ENCODE peak calls at places on chromosomes 1 and 21, in eight cellular contexts. F, S, G, D, I, O, U and C are unnamed samples.

GRCh38 chr1:17200246-17200645 is 4.7 kb upstream of the PADI1 start:
- DNase-seq in F (no peak), S (no peak), G (no peak), D (no peak), I (no peak), O (no peak), U (no peak), C (no peak)

GRCh38 chr1:165843304-165843703 is 15.9 kb downstream of the UCK2 start:
- DNase-seq in F (no peak), S (no peak), G (no peak), D (no peak), I (no peak), O (peak; percentile 58), U (no peak), C (no peak)

GRCh38 chr1:83626603-83627002 is 372.3 kb downstream of the TTLL7 start:
- DNase-seq in F (no peak), S (no peak), G (no peak), D (no peak), I (no peak), O (no peak), U (peak; percentile 85), C (no peak)

GRCh38 chr1:82979593-82980230 is 1019.2 kb downstream of the TTLL7 start:
- DNase-seq in F (no peak), S (no peak), G (no peak), D (no peak), I (no peak), O (no peak), U (peak; percentile 83), C (no peak)

GRCh38 chr1:184905601-184906322 is 68.5 kb downstream of the NIBAN1 start:
- DNase-seq in F (no peak), S (no peak), G (no peak), D (no peak), I (no peak), O (no peak), U (no peak), C (no peak)

GRCh38 chr1:231919900-231920299 is 293.3 kb downstream of the DISC1 start:
- DNase-seq in F (no peak), S (peak; percentile 25), G (no peak), D (no peak), I (no peak), O (no peak), U (no peak), C (no peak)

GRCh38 chr1:223421025-223421424 is 27.8 kb downstream of the CCDC185 start:
- DNase-seq in F (no peak), S (no peak), G (no peak), D (no peak), I (no peak), O (no peak), U (no peak), C (no peak)

GRCh38 chr1:217554849-217555248 is 76.0 kb downstream of the GPATCH2 start:
- DNase-seq in F (no peak), S (no peak), G (no peak), D (no peak), I (no peak), O (no peak), U (no peak), C (no peak)

GRCh38 chr1:33718166-33718565 is 145.7 kb upstream of the HMGB4 start:
- DNase-seq in F (no peak), S (no peak), G (no peak), D (no peak), I (no peak), O (no peak), U (no peak), C (no peak)

GRCh38 chr1:46131727-46132528 is 501 bp downstream of the PIK3R3 start:
- DNase-seq in F (no peak), S (peak; percentile 45), G (no peak), D (no peak), I (no peak), O (peak; percentile 45), U (peak; percentile 54), C (peak; percentile 19)

GRCh38 chr1:56099766-56100165 is 479.6 kb downstream of the PLPP3 start:
- DNase-seq in F (no peak), S (no peak), G (no peak), D (no peak), I (no peak), O (peak; percentile 22), U (no peak), C (no peak)

GRCh38 chr1:182588460-182589396 is at the start of gene RNASEL:
- DNase-seq in F (peak; percentile 87), S (peak; percentile 73), G (peak; percentile 68), D (peak; percentile 89), I (no peak), O (peak; percentile 77), U (peak; percentile 57), C (peak; percentile 89)

GRCh38 chr1:56837244-56837926 is 17.2 kb upstream of the C8A start:
- DNase-seq in F (no peak), S (no peak), G (no peak), D (no peak), I (no peak), O (no peak), U (no peak), C (no peak)

GRCh38 chr21:15224346-15225086 is 159.7 kb upstream of the NRIP1 start:
- DNase-seq in F (no peak), S (no peak), G (no peak), D (no peak), I (no peak), O (peak; percentile 86), U (no peak), C (no peak)

GRCh38 chr1:61157420-61157987 is 75.1 kb downstream of the NFIA start:
- DNase-seq in F (no peak), S (no peak), G (no peak), D (no peak), I (no peak), O (peak; percentile 66), U (no peak), C (no peak)

GRCh38 chr1:244444854-244445253 is 6.9 kb downstream of the ADSS2 start:
- DNase-seq in F (no peak), S (peak; percentile 53), G (no peak), D (no peak), I (no peak), O (no peak), U (no peak), C (no peak)

GRCh38 chr1:103106426-103107321 is 1.6 kb downstream of the COL11A1 start:
- DNase-seq in F (no peak), S (peak; percentile 72), G (no peak), D (peak; percentile 66), I (peak; percentile 67), O (peak; percentile 30), U (peak; percentile 25), C (peak; percentile 39)

GRCh38 chr1:44072204-44072603 is 40.9 kb upstream of the SLC6A9 start:
- DNase-seq in F (no peak), S (no peak), G (no peak), D (no peak), I (no peak), O (peak; percentile 98), U (no peak), C (no peak)

GRCh38 chr1:52727956-52728656 is 1.9 kb downstream of the ZYG11B start:
- DNase-seq in F (no peak), S (no peak), G (no peak), D (no peak), I (no peak), O (no peak), U (no peak), C (no peak)

GRCh38 chr1:55443175-55443933 is 228.2 kb upstream of the USP24 start:
- DNase-seq in F (peak; percentile 98), S (no peak), G (peak; percentile 72), D (peak; percentile 71), I (no peak), O (peak; percentile 100), U (no peak), C (peak; percentile 89)

GRCh38 chr1:241323510-241323909 is 33.5 kb downstream of the RGS7 start:
- DNase-seq in F (no peak), S (peak; percentile 83), G (no peak), D (no peak), I (peak; percentile 64), O (peak; percentile 30), U (peak; percentile 7), C (no peak)

GRCh38 chr1:50418600-50419109 is 4.6 kb downstream of the DMRTA2 start:
- DNase-seq in F (no peak), S (peak; percentile 67), G (no peak), D (no peak), I (peak; percentile 40), O (no peak), U (no peak), C (no peak)
- H3K4me3 ChIP-seq in F (peak overlapping the region; percentile 47), S (peak overlapping the region; percentile 52), G (peak overlapping the region; percentile 60), D (no peak overlapping the region), I (peak overlapping the region; percentile 71), O (no peak overlapping the region), U (no peak overlapping the region), C (peak overlapping the region; percentile 55)

GRCh38 chr1:219554109-219554508 is 58.8 kb downstream of the ZC3H11B start:
- DNase-seq in F (no peak), S (no peak), G (no peak), D (no peak), I (no peak), O (no peak), U (no peak), C (no peak)

GRCh38 chr1:219560856-219561255 is 52.0 kb downstream of the ZC3H11B start:
- DNase-seq in F (no peak), S (no peak), G (no peak), D (no peak), I (no peak), O (no peak), U (no peak), C (no peak)

GRCh38 chr1:219555031-219555667 is 57.8 kb downstream of the ZC3H11B start:
- DNase-seq in F (no peak), S (peak; percentile 82), G (no peak), D (no peak), I (peak; percentile 61), O (peak; percentile 64), U (no peak), C (no peak)

GRCh38 chr1:219550171-219550570 is 62.7 kb downstream of the ZC3H11B start:
- DNase-seq in F (no peak), S (no peak), G (no peak), D (no peak), I (no peak), O (no peak), U (no peak), C (no peak)

DNA sequence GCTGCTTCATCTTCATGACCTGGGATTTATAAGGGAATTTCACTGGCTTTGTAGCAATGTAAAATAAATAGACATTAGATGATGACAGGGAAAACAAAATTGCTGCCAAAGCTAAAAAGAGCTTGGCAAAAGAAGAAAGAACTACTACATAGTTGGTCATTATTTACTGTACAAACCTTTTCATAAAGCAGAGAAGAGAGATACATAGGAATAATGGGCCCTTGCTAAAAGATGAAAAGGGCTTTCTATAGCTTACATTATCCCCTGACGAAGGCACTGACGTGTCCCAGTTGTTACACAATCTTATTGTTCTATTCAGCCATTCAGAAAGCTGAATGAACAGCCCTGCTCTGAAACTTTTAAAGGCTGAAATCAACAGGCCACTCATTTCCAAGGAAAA is 57.1 kb downstream of the ZC3H11B start:
- DNase-seq in F (no peak), S (no peak), G (no peak), D (no peak), I (no peak), O (peak; percentile 78), U (no peak), C (no peak)
- H3K27ac ChIP-seq in F (no peak overlapping the region), S (no peak overlapping the region), G (no peak overlapping the region), D (no peak overlapping the region), I (peak overlapping the region; percentile 84), O (no peak overlapping the region), U (no peak overlapping the region), C (no peak overlapping the region)

GRCh38 chr1:2978691-2979190 is 42.5 kb upstream of the ACTRT2 start:
- DNase-seq in F (no peak), S (no peak), G (peak; percentile 6), D (peak; percentile 55), I (no peak), O (no peak), U (no peak), C (no peak)
- H3K4me3 ChIP-seq in F (no peak overlapping the region), S (no peak overlapping the region), G (no peak overlapping the region), D (no peak overlapping the region), I (peak overlapping the region; percentile 22), O (no peak overlapping the region), U (no peak overlapping the region), C (no peak overlapping the region)

GRCh38 chr1:148372731-148373130 is 110.4 kb downstream of the PPIAL4G start:
- DNase-seq in F (no peak), S (no peak), G (no peak), D (no peak), I (no peak), O (peak; percentile 44), U (no peak), C (no peak)
- H3K27ac ChIP-seq in F (no peak overlapping the region), S (no peak overlapping the region), G (no peak overlapping the region), D (no peak overlapping the region), I (no peak overlapping the region), O (no peak overlapping the region), U (no peak overlapping the region), C (no peak overlapping the region)